ENCODE peak calls at places on chromosomes 5 and 9, in seven cellular contexts. W is colonic mucosa; J is foreskin keratinocyte; L is CD4-positive, alpha-beta T cell; G is GM12878; N is uterus; M is CD8-positive, alpha-beta memory T cell. Q is an unnamed sample.

GRCh38 chr9:123678878-123679329 is 251.0 kb downstream of the DENND1A start:
- DNase-seq in W (no peak), J (no peak), L (no peak), G (no peak), N (no peak), M (no peak), Q (no peak)

GRCh38 chr9:20189871-20190270 is 401.0 kb upstream of the SLC24A2 start:
- DNase-seq in W (no peak), J (no peak), L (no peak), G (no peak), N (no peak), M (no peak), Q (no peak)

GRCh38 chr9:33263131-33263935 is 1.2 kb downstream of the BAG1 start:
- DNase-seq in W (no peak), J (peak), L (no peak), G (no peak), N (peak), M (no peak), Q (no peak)

GRCh38 chr5:93208156-93208895 is 372.7 kb downstream of the NR2F1-AS1 start:
- DNase-seq in W (no peak), J (no peak), L (no peak), G (no peak), N (no peak), M (no peak), Q (no peak)

GRCh38 chr5:148808864-148809642 is 17.4 kb upstream of the ADRB2 start:
- DNase-seq in W (no peak), J (no peak), L (no peak), G (peak), N (no peak), M (peak), Q (no peak)

GRCh38 chr5:151718653-151719052 is 31.9 kb upstream of the SPARC start:
- DNase-seq in W (no peak), J (no peak), L (no peak), G (no peak), N (no peak), M (no peak), Q (no peak)

GRCh38 chr9:80078826-80079225 is 507.1 kb downstream of the TLE4 start:
- DNase-seq in W (no peak), J (no peak), L (no peak), G (no peak), N (no peak), M (no peak), Q (no peak)

GRCh38 chr5:154603978-154604679 is 126.1 kb upstream of the HAND1 start:
- DNase-seq in W (no peak), J (peak), L (no peak), G (no peak), N (no peak), M (no peak), Q (no peak)

GRCh38 chr5:51131266-51131665 is 252.0 kb upstream of the ISL1 start:
- DNase-seq in W (no peak), J (peak), L (no peak), G (no peak), N (no peak), M (no peak), Q (no peak)

GRCh38 chr5:50663636-50664035 is 2.8 kb upstream of the PARP8 start:
- DNase-seq in W (peak), J (no peak), L (no peak), G (no peak), N (no peak), M (no peak), Q (no peak)

GRCh38 chr9:125699870-125700269 is 7.1 kb downstream of the MAPKAP1 start:
- DNase-seq in W (no peak), J (no peak), L (no peak), G (no peak), N (no peak), M (no peak), Q (no peak)

GRCh38 chr9:71760901-71761300 is 7.4 kb downstream of the CEMIP2 start:
- DNase-seq in W (peak), J (no peak), L (no peak), G (no peak), N (no peak), M (no peak), Q (no peak)

GRCh38 chr5:1411099-1411498 is 34.1 kb downstream of the SLC6A3 start:
- DNase-seq in W (no peak), J (no peak), L (no peak), G (no peak), N (no peak), M (no peak), Q (no peak)

GRCh38 chr5:17248999-17249634 is 31.7 kb downstream of the BASP1 start:
- DNase-seq in W (no peak), J (peak), L (no peak), G (no peak), N (no peak), M (no peak), Q (no peak)

GRCh38 chr9:117435630-117436261 is 20.9 kb upstream of the ASTN2 start:
- DNase-seq in W (no peak), J (no peak), L (no peak), G (no peak), N (no peak), M (no peak), Q (no peak)

GRCh38 chr5:5421149-5421960 is 1.1 kb upstream of the ICE1 start:
- DNase-seq in W (peak), J (peak), L (peak), G (no peak), N (no peak), M (peak), Q (peak)

GRCh38 chr5:1093361-1093760 is 18.5 kb downstream of the SLC12A7 start:
- DNase-seq in W (peak), J (no peak), L (no peak), G (no peak), N (no peak), M (no peak), Q (no peak)

GRCh38 chr5:155147222-155147621 is 133.7 kb downstream of the KIF4B start:
- DNase-seq in W (no peak), J (no peak), L (no peak), G (no peak), N (no peak), M (no peak), Q (no peak)

GRCh38 chr5:84487963-84488362 is 103.3 kb upstream of the EDIL3 start:
- DNase-seq in W (no peak), J (no peak), L (no peak), G (no peak), N (no peak), M (no peak), Q (no peak)

GRCh38 chr5:32538031-32538547 is 47.3 kb upstream of the SUB1 start:
- DNase-seq in W (no peak), J (no peak), L (peak), G (peak), N (no peak), M (no peak), Q (peak)

GRCh38 chr5:27855491-27855890 is 817.1 kb upstream of the CDH9 start:
- DNase-seq in W (no peak), J (peak), L (no peak), G (no peak), N (no peak), M (no peak), Q (no peak)

GRCh38 chr5:69213513-69214215 is 21.0 kb upstream of the CDK7 start:
- DNase-seq in W (no peak), J (peak), L (no peak), G (no peak), N (no peak), M (no peak), Q (no peak)

GRCh38 chr5:143434261-143435206 is 31.0 kb upstream of the NR3C1 start:
- DNase-seq in W (no peak), J (no peak), L (peak), G (no peak), N (no peak), M (peak), Q (no peak)

GRCh38 chr5:87944553-87945320 is 323.9 kb downstream of the TMEM161B start:
- DNase-seq in W (no peak), J (no peak), L (no peak), G (no peak), N (no peak), M (no peak), Q (peak)

GRCh38 chr9:34647651-34648050 is 1.2 kb downstream of the GALT start:
- DNase-seq in W (peak), J (no peak), L (no peak), G (no peak), N (no peak), M (no peak), Q (no peak)

GRCh38 chr5:7495133-7495521 is 99.2 kb downstream of the ADCY2 start:
- DNase-seq in W (no peak), J (no peak), L (no peak), G (no peak), N (no peak), M (no peak), Q (no peak)

GRCh38 chr9:95429096-95429495 is 87.7 kb downstream of the PTCH1 start:
- DNase-seq in W (no peak), J (no peak), L (no peak), G (no peak), N (no peak), M (no peak), Q (no peak)

GRCh38 chr9:125430611-125431305 is 169.1 kb downstream of the GAPVD1 start:
- DNase-seq in W (no peak), J (no peak), L (no peak), G (no peak), N (no peak), M (no peak), Q (no peak)

GRCh38 chr9:89436326-89436725 is 61.6 kb downstream of the SEMA4D start:
- DNase-seq in W (no peak), J (no peak), L (no peak), G (no peak), N (no peak), M (no peak), Q (no peak)
- H3K27ac ChIP-seq in W (no peak), J (no peak), L (peak), G (no peak), N (no peak), M (peak), Q (peak)

GRCh38 chr9:137369111-137369787 is 53.7 kb downstream of the EXD3 start:
- DNase-seq in W (no peak), J (no peak), L (no peak), G (no peak), N (no peak), M (no peak), Q (no peak)

GRCh38 chr9:137366891-137367381 is 56.0 kb downstream of the EXD3 start:
- DNase-seq in W (no peak), J (no peak), L (no peak), G (no peak), N (peak), M (no peak), Q (no peak)

GRCh38 chr9:137369911-137370630 is 52.9 kb downstream of the EXD3 start:
- DNase-seq in W (no peak), J (no peak), L (no peak), G (no peak), N (no peak), M (no peak), Q (no peak)

GRCh38 chr9:137367506-137368430 is 55.2 kb downstream of the EXD3 start:
- DNase-seq in W (no peak), J (no peak), L (no peak), G (no peak), N (peak), M (no peak), Q (no peak)

GRCh38 chr9:137368431-137369110 is 54.4 kb downstream of the EXD3 start:
- DNase-seq in W (no peak), J (no peak), L (no peak), G (no peak), N (no peak), M (no peak), Q (no peak)
- H3K27ac ChIP-seq in W (no peak), J (no peak), L (no peak), G (no peak), N (no peak), M (no peak), Q (no peak)

GRCh38 chr9:113876806-113877236 is 712 bp downstream of the ZNF618 start:
- DNase-seq in W (no peak), J (no peak), L (no peak), G (no peak), N (no peak), M (no peak), Q (no peak)

GRCh38 chr9:113882181-113882580 is 6.1 kb downstream of the ZNF618 start:
- DNase-seq in W (no peak), J (no peak), L (no peak), G (no peak), N (no peak), M (no peak), Q (no peak)

GRCh38 chr9:113879906-113880305 is 3.8 kb downstream of the ZNF618 start:
- DNase-seq in W (no peak), J (no peak), L (no peak), G (no peak), N (no peak), M (no peak), Q (no peak)

GRCh38 chr9:113875917-113876805 is at the start of gene ZNF618:
- DNase-seq in W (no peak), J (no peak), L (peak), G (no peak), N (peak), M (no peak), Q (peak)

GRCh38 chr9:113879318-113879717 is 3.2 kb downstream of the ZNF618 start:
- DNase-seq in W (no peak), J (no peak), L (no peak), G (no peak), N (peak), M (no peak), Q (no peak)
- H3K27ac ChIP-seq in W (no peak), J (no peak), L (no peak), G (no peak), N (peak), M (no peak), Q (no peak)

GRCh38 chr5:59791131-59791485 is 102.4 kb downstream of the PDE4D start:
- DNase-seq in W (no peak), J (no peak), L (no peak), G (no peak), N (no peak), M (no peak), Q (no peak)
- H3K27ac ChIP-seq in W (no peak), J (peak), L (no peak), G (no peak), N (peak), M (no peak), Q (no peak)

GRCh38 chr9:137293094-137293481 is 9.0 kb downstream of the NRARP start:
- DNase-seq in W (peak), J (no peak), L (no peak), G (no peak), N (no peak), M (no peak), Q (no peak)
- H3K27ac ChIP-seq in W (peak), J (no peak), L (no peak), G (no peak), N (no peak), M (no peak), Q (no peak)

DNA sequence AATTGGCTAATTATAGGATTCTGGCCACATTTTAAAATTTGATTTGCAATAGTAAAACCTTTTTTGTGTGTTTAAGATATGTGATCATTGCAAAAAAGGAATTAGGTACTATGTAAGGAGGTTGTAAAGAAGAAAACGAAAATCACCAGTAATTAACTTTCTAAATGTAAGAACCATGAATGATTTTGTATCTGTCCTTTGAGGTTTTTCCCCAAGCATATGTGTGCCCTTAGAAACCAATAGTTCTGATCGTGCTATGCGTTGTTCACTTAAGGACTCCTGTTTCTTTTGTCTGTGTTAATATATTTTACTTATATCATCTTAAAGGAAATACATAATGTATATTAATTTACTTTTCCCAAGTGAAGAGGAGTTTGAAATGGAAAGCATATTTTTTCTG is 410.2 kb downstream of the PSAT1 start:
- DNase-seq in W (no peak), J (no peak), L (no peak), G (no peak), N (no peak), M (no peak), Q (no peak)
- H3K27ac ChIP-seq in W (no peak), J (no peak), L (no peak), G (no peak), N (no peak), M (no peak), Q (no peak)

GRCh38 chr9:93057703-93058356 is 671 bp upstream of the SUSD3 start:
- DNase-seq in W (no peak), J (no peak), L (no peak), G (no peak), N (no peak), M (no peak), Q (no peak)
- H3K27ac ChIP-seq in W (no peak), J (no peak), L (peak), G (peak), N (peak), M (peak), Q (no peak)